ENCODE peak calls at places on chromosomes 4 and X, in four cellular contexts. One of them, this sample, is unnamed.

GRCh38 chrX:10450959-10451355 is 169.4 kb downstream of the MID1 start:
- DNase-seq in GM23338: no peak
- DNase-seq in endothelial cell of umbilical vein: no peak
- DNase-seq in breast epithelium: no peak
- DNase-seq in this sample: no peak

GRCh38 chrX:15206306-15206705 is 63.6 kb downstream of the ASB9 start:
- DNase-seq in GM23338: no peak
- DNase-seq in endothelial cell of umbilical vein: peak; percentile 14
- DNase-seq in breast epithelium: no peak
- DNase-seq in this sample: no peak

GRCh38 chr4:10605746-10606482 is 78.7 kb downstream of the CLNK start:
- DNase-seq in GM23338: no peak
- DNase-seq in endothelial cell of umbilical vein: no peak
- DNase-seq in breast epithelium: no peak
- DNase-seq in this sample: no peak

GRCh38 chrX:13834316-13834715 is 17.4 kb upstream of the GPM6B start:
- DNase-seq in GM23338: no peak
- DNase-seq in endothelial cell of umbilical vein: no peak
- DNase-seq in breast epithelium: no peak
- DNase-seq in this sample: no peak

GRCh38 chrX:69152398-69152797 is 12.9 kb downstream of the PJA1 start:
- DNase-seq in GM23338: no peak
- DNase-seq in endothelial cell of umbilical vein: no peak
- DNase-seq in breast epithelium: peak; percentile 29
- DNase-seq in this sample: no peak

GRCh38 chr4:88823058-88823919 is 125.7 kb upstream of the NAP1L5 start:
- DNase-seq in GM23338: peak; percentile 88
- DNase-seq in endothelial cell of umbilical vein: peak; percentile 92
- DNase-seq in breast epithelium: peak; percentile 85
- DNase-seq in this sample: peak; percentile 89

GRCh38 chr4:140395668-140396067 is 22.2 kb downstream of the SCOC start:
- DNase-seq in GM23338: peak; percentile 38
- DNase-seq in endothelial cell of umbilical vein: no peak
- DNase-seq in breast epithelium: no peak
- DNase-seq in this sample: no peak

GRCh38 chrX:45485682-45486081 is 285.0 kb upstream of the DIPK2B start:
- DNase-seq in GM23338: no peak
- DNase-seq in endothelial cell of umbilical vein: peak; percentile 31
- DNase-seq in breast epithelium: no peak
- DNase-seq in this sample: no peak

GRCh38 chr4:23945521-23946017 is 55.7 kb upstream of the PPARGC1A start:
- DNase-seq in GM23338: no peak
- DNase-seq in endothelial cell of umbilical vein: no peak
- DNase-seq in breast epithelium: peak; percentile 69
- DNase-seq in this sample: peak; percentile 73

GRCh38 chr4:149291463-149291862 is 524.2 kb downstream of the IQCM start:
- DNase-seq in GM23338: no peak
- DNase-seq in endothelial cell of umbilical vein: peak; percentile 13
- DNase-seq in breast epithelium: no peak
- DNase-seq in this sample: no peak

GRCh38 chr4:62522273-62522672 is 1322.1 kb downstream of the ADGRL3 start:
- DNase-seq in GM23338: no peak
- DNase-seq in endothelial cell of umbilical vein: no peak
- DNase-seq in breast epithelium: no peak
- DNase-seq in this sample: no peak
- TF ChIP-seq POLR2AphosphoS5 in GM23338: no peak
- TF ChIP-seq POLR2AphosphoS5 in endothelial cell of umbilical vein: no peak
- TF ChIP-seq POLR2AphosphoS5 in breast epithelium: no peak
- TF ChIP-seq POLR2AphosphoS5 in this sample: no peak

GRCh38 chr4:39303871-39304270 is 62.3 kb downstream of the RFC1 start:
- DNase-seq in GM23338: no peak
- DNase-seq in endothelial cell of umbilical vein: no peak
- DNase-seq in breast epithelium: no peak
- DNase-seq in this sample: no peak

GRCh38 chr4:39302901-39303300 is 63.3 kb downstream of the RFC1 start:
- DNase-seq in GM23338: no peak
- DNase-seq in endothelial cell of umbilical vein: no peak
- DNase-seq in breast epithelium: no peak
- DNase-seq in this sample: no peak

GRCh38 chr4:39305902-39306677 is 60.1 kb downstream of the RFC1 start:
- DNase-seq in GM23338: no peak
- DNase-seq in endothelial cell of umbilical vein: no peak
- DNase-seq in breast epithelium: no peak
- DNase-seq in this sample: no peak

GRCh38 chr4:39308576-39308975 is 57.6 kb downstream of the RFC1 start:
- DNase-seq in GM23338: no peak
- DNase-seq in endothelial cell of umbilical vein: peak; percentile 72
- DNase-seq in breast epithelium: no peak
- DNase-seq in this sample: no peak

GRCh38 chr4:39304651-39305050 is 61.5 kb downstream of the RFC1 start:
- DNase-seq in GM23338: no peak
- DNase-seq in endothelial cell of umbilical vein: peak; percentile 68
- DNase-seq in breast epithelium: no peak
- DNase-seq in this sample: no peak
- H3K36me3 ChIP-seq in GM23338: peaks cover 40% of the 10 kb centered on the region
- H3K36me3 ChIP-seq in endothelial cell of umbilical vein: peaks cover 12% of the 10 kb centered on the region
- H3K36me3 ChIP-seq in breast epithelium: peaks cover 9% of the 10 kb centered on the region
- H3K36me3 ChIP-seq in this sample: peaks cover 35% of the 10 kb centered on the region

DNA sequence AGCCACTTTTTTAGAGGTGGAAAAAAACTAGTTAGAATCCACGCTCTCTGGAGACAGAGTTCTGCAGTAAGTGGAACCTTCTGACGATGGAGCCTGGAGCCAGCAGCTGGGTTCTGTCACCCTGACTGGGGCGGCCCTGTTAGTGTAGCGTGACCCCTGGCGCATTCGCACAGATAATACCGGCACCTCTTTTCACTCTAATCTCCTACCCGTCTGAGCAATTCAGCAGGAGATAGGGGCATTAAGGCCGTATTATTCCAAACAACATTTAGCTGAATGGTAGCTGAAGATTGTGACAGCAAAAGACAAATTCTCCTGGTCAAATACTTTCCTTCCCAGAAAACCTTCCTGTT is 292.6 kb downstream of the FBXO8 start:
- DNase-seq in GM23338: peak; percentile 38
- DNase-seq in endothelial cell of umbilical vein: no peak
- DNase-seq in breast epithelium: no peak
- DNase-seq in this sample: peak; percentile 35
- TF ChIP-seq POLR2AphosphoS5 in GM23338: no peak
- TF ChIP-seq POLR2AphosphoS5 in endothelial cell of umbilical vein: no peak
- TF ChIP-seq POLR2AphosphoS5 in breast epithelium: no peak
- TF ChIP-seq POLR2AphosphoS5 in this sample: no peak

DNA sequence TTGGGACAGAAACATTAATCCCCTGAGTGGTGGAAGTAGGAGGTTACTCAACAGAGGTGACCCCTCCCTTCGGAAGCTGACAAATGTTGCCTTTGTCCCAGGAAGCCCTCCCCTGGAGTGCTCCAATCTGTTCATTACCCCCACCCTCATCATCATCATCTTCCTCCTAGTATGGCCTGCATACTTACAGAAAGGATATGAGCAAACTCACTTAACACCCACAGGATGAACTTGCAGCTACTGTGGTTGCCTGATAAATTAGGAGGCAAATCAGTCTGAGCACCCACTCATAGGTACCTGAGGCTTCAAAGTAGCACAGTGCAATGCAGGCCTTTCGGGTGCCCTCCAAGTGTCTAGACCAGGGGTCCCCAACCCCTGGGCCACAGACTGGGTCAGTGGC is 236.7 kb upstream of the GATB start:
- DNase-seq in GM23338: no peak
- DNase-seq in endothelial cell of umbilical vein: no peak
- DNase-seq in breast epithelium: no peak
- DNase-seq in this sample: no peak
- H3K36me3 ChIP-seq in GM23338: no peaks in the 10 kb centered on the region
- H3K36me3 ChIP-seq in endothelial cell of umbilical vein: no peaks in the 10 kb centered on the region
- H3K36me3 ChIP-seq in breast epithelium: no peaks in the 10 kb centered on the region
- H3K36me3 ChIP-seq in this sample: no peaks in the 10 kb centered on the region

GRCh38 chrX:12383196-12383595 is 244.9 kb downstream of the FRMPD4 start:
- DNase-seq in GM23338: peak; percentile 43
- DNase-seq in endothelial cell of umbilical vein: no peak
- DNase-seq in breast epithelium: no peak
- DNase-seq in this sample: no peak

GRCh38 chrX:12378263-12378662 is 240.0 kb downstream of the FRMPD4 start:
- DNase-seq in GM23338: no peak
- DNase-seq in endothelial cell of umbilical vein: no peak
- DNase-seq in breast epithelium: no peak
- DNase-seq in this sample: no peak

GRCh38 chrX:12379666-12380065 is 241.4 kb downstream of the FRMPD4 start:
- DNase-seq in GM23338: no peak
- DNase-seq in endothelial cell of umbilical vein: no peak
- DNase-seq in breast epithelium: no peak
- DNase-seq in this sample: no peak

DNA sequence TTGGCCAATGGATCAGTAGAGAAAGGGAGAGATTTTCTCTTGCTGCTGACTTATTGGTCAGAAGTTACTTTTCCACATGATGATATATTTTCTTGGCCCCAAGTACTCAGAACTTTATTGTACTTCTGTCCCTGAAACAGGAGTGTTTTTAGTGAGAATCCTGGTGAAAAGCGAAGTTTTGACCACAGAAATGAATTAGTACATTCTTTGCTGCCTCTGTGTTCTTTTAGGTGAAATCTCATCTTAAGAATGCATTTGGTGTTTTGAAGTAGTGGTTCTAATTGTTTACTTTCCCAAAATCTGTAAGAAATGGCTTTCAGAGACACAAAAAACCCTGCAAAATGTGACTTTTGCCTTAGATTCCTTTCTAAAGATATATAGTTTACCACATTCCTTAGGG is 240.4 kb downstream of the FRMPD4 start:
- DNase-seq in GM23338: no peak
- DNase-seq in endothelial cell of umbilical vein: no peak
- DNase-seq in breast epithelium: no peak
- DNase-seq in this sample: no peak
- TF ChIP-seq POLR2AphosphoS5 in GM23338: no peak
- TF ChIP-seq POLR2AphosphoS5 in endothelial cell of umbilical vein: no peak
- TF ChIP-seq POLR2AphosphoS5 in breast epithelium: no peak
- TF ChIP-seq POLR2AphosphoS5 in this sample: no peak

GRCh38 chr4:55871299-55871800 is 17.9 kb downstream of the EXOC1 start:
- DNase-seq in GM23338: no peak
- DNase-seq in endothelial cell of umbilical vein: no peak
- DNase-seq in breast epithelium: no peak
- DNase-seq in this sample: no peak
- H3K36me3 ChIP-seq in GM23338: no peaks in the 10 kb centered on the region
- H3K36me3 ChIP-seq in endothelial cell of umbilical vein: peaks cover 8% of the 10 kb centered on the region
- H3K36me3 ChIP-seq in breast epithelium: peaks cover 18% of the 10 kb centered on the region
- H3K36me3 ChIP-seq in this sample: peaks cover 67% of the 10 kb centered on the region

GRCh38 chr4:40246938-40247337 is 50.1 kb downstream of the RHOH start:
- DNase-seq in GM23338: no peak
- DNase-seq in endothelial cell of umbilical vein: no peak
- DNase-seq in breast epithelium: no peak
- DNase-seq in this sample: no peak

GRCh38 chr4:40246547-40246900 is 49.7 kb downstream of the RHOH start:
- DNase-seq in GM23338: no peak
- DNase-seq in endothelial cell of umbilical vein: no peak
- DNase-seq in breast epithelium: no peak
- DNase-seq in this sample: no peak

GRCh38 chr4:40245794-40246546 is 49.1 kb downstream of the RHOH start:
- DNase-seq in GM23338: peak; percentile 21
- DNase-seq in endothelial cell of umbilical vein: no peak
- DNase-seq in breast epithelium: no peak
- DNase-seq in this sample: no peak

GRCh38 chr4:40243390-40243948 is 46.6 kb downstream of the RHOH start:
- DNase-seq in GM23338: no peak
- DNase-seq in endothelial cell of umbilical vein: no peak
- DNase-seq in breast epithelium: no peak
- DNase-seq in this sample: no peak

GRCh38 chr4:40247350-40247749 is 50.5 kb downstream of the RHOH start:
- DNase-seq in GM23338: no peak
- DNase-seq in endothelial cell of umbilical vein: no peak
- DNase-seq in breast epithelium: no peak
- DNase-seq in this sample: no peak
- TF ChIP-seq POLR2AphosphoS5 in GM23338: no peak
- TF ChIP-seq POLR2AphosphoS5 in endothelial cell of umbilical vein: no peak
- TF ChIP-seq POLR2AphosphoS5 in breast epithelium: no peak
- TF ChIP-seq POLR2AphosphoS5 in this sample: no peak

This sample was measured in stomach.